ENCODE peak calls at places on chromosomes 11 and 22, in six cellular contexts. L is mammary epithelial cell; I is breast epithelium; B is naive thymus-derived CD4-positive, alpha-beta T cell; E is activated CD4-positive, alpha-beta T cell treated with anti-CD3 and anti-CD28 coated beads, Interleukin-2, amount 50 U/mL, for 1 hour; Y is GM04504. R is an unnamed sample.
A peak's percentile ranks its signal among the peaks of the same experiment; 100 is the strongest.

GRCh38 chr11:72947229-72947628 is 133.0 kb downstream of the ATG16L2 start:
- DNase-seq in L (no peak), I (no peak), B (no peak), E (no peak), Y (no peak), R (no peak)

GRCh38 chr11:128304666-128305485 is 282.5 kb downstream of the ETS1 start:
- DNase-seq in L (no peak), I (no peak), B (no peak), E (no peak), Y (no peak), R (peak; percentile 11)

GRCh38 chr11:121672630-121673487 is 220.1 kb upstream of the SORL1-AS1 start:
- DNase-seq in L (no peak), I (no peak), B (no peak), E (no peak), Y (no peak), R (no peak)

GRCh38 chr11:92415246-92415645 is 190.6 kb downstream of the FAT3 start:
- DNase-seq in L (no peak), I (peak; percentile 60), B (no peak), E (no peak), Y (no peak), R (no peak)

GRCh38 chr11:26420331-26420730 is 88.4 kb downstream of the ANO3 start:
- DNase-seq in L (no peak), I (no peak), B (no peak), E (no peak), Y (no peak), R (no peak)

GRCh38 chr22:27952091-27952490 is 33.0 kb upstream of the PITPNB start:
- DNase-seq in L (no peak), I (no peak), B (no peak), E (no peak), Y (no peak), R (no peak)

GRCh38 chr11:119691701-119692546 is 37.1 kb downstream of the NECTIN1 start:
- DNase-seq in L (peak; percentile 99), I (peak; percentile 84), B (no peak), E (no peak), Y (no peak), R (no peak)

GRCh38 chr11:32109138-32109537 is 18.3 kb downstream of the RCN1 start:
- DNase-seq in L (no peak), I (no peak), B (no peak), E (no peak), Y (no peak), R (no peak)

GRCh38 chr22:46106279-46107022 is 43.9 kb upstream of the PPARA start:
- DNase-seq in L (no peak), I (no peak), B (no peak), E (no peak), Y (no peak), R (no peak)

GRCh38 chr11:117807482-117808272 is 10.7 kb upstream of the DSCAML1 start:
- DNase-seq in L (no peak), I (peak; percentile 66), B (peak; percentile 76), E (peak; percentile 79), Y (peak; percentile 8), R (peak; percentile 64)

GRCh38 chr22:36386351-36386899 is 1.3 kb downstream of the MYH9 start:
- DNase-seq in L (no peak), I (no peak), B (peak; percentile 74), E (no peak), Y (no peak), R (no peak)

GRCh38 chr11:126484266-126484665 is 128.8 kb downstream of the ST3GAL4 start:
- DNase-seq in L (peak; percentile 68), I (no peak), B (no peak), E (no peak), Y (no peak), R (no peak)

GRCh38 chr22:41647771-41648170 is 26.7 kb downstream of the XRCC6 start:
- DNase-seq in L (no peak), I (no peak), B (no peak), E (no peak), Y (no peak), R (no peak)

GRCh38 chr22:27179161-27179560 is 521.8 kb downstream of the MIAT start:
- DNase-seq in L (no peak), I (no peak), B (no peak), E (no peak), Y (no peak), R (no peak)

GRCh38 chr11:36098046-36098445 is 154.2 kb downstream of the LDLRAD3 start:
- DNase-seq in L (no peak), I (no peak), B (no peak), E (no peak), Y (no peak), R (no peak)

GRCh38 chr11:2527621-2528291 is 82.9 kb downstream of the KCNQ1 start:
- DNase-seq in L (no peak), I (no peak), B (no peak), E (no peak), Y (no peak), R (no peak)

GRCh38 chr11:80502511-80502910 is 1061.7 kb upstream of the TENM4 start:
- DNase-seq in L (no peak), I (no peak), B (no peak), E (no peak), Y (no peak), R (no peak)

GRCh38 chr22:32761251-32761903 is 40.1 kb upstream of the TIMP3 start:
- DNase-seq in L (no peak), I (no peak), B (no peak), E (no peak), Y (no peak), R (no peak)

GRCh38 chr11:15213471-15214231 is 98.9 kb downstream of the INSC start:
- DNase-seq in L (no peak), I (no peak), B (no peak), E (no peak), Y (no peak), R (no peak)

GRCh38 chr22:44680481-44680894 is 21.5 kb upstream of the PRR5 start:
- DNase-seq in L (no peak), I (no peak), B (no peak), E (no peak), Y (no peak), R (no peak)

GRCh38 chr11:31800398-31801265 is 10.5 kb downstream of the PAX6 start:
- DNase-seq in L (no peak), I (no peak), B (no peak), E (no peak), Y (no peak), R (peak; percentile 39)

GRCh38 chr11:65606876-65607613 is 7.0 kb downstream of the MAP3K11 start:
- DNase-seq in L (peak; percentile 43), I (peak; percentile 96), B (no peak), E (no peak), Y (peak; percentile 86), R (no peak)

GRCh38 chr22:45425531-45426265 is 12.2 kb downstream of the RIBC2 start:
- DNase-seq in L (no peak), I (no peak), B (no peak), E (no peak), Y (no peak), R (no peak)

GRCh38 chr22:37287550-37287951 is 5.2 kb downstream of the CYTH4 start:
- DNase-seq in L (peak; percentile 45), I (no peak), B (no peak), E (no peak), Y (no peak), R (no peak)

R was measured in CD4-positive, CD25-positive, alpha-beta regulatory T cell.